ENCODE peak calls at places on chromosomes 1 and 21, in seven cellular contexts. D is mucosa of gallbladder; Z is progenitor cell of endocrine pancreas; C is stimulated activated CD4-positive, alpha-beta T cell treated with anti-CD3 and anti-CD28 coated beads, Interleukin-1b, Interleukin-23, amount 100 ng/mL, for 24 hours; P is CD8-positive, alpha-beta memory T cell; W is NCI-H1930; S is GM20000. T is an unnamed sample.

GRCh38 chr1:39737546-39738169 is 1.0 kb upstream of the PPIE start:
- DNase-seq in D (no peak), Z (no peak), C (no peak), P (no peak), W (no peak), S (no peak), T (no peak)

GRCh38 chr1:180842052-180842451 is 70.6 kb upstream of the KIAA1614 start:
- DNase-seq in D (no peak), Z (no peak), C (no peak), P (no peak), W (no peak), S (no peak), T (peak; percentile 84)

GRCh38 chr1:209755926-209756607 is at the start of gene TRAF3IP3:
- DNase-seq in D (peak; percentile 36), Z (no peak), C (peak; percentile 47), P (peak; percentile 52), W (no peak), S (peak; percentile 76), T (no peak)

GRCh38 chr1:184563308-184563707 is 176.5 kb downstream of the C1orf21 start:
- DNase-seq in D (no peak), Z (no peak), C (no peak), P (no peak), W (no peak), S (no peak), T (peak; percentile 10)

GRCh38 chr1:199859525-199859924 is 168.0 kb upstream of the NR5A2 start:
- DNase-seq in D (no peak), Z (no peak), C (no peak), P (no peak), W (no peak), S (no peak), T (peak; percentile 77)

GRCh38 chr1:107889524-107889923 is 75.5 kb downstream of the VAV3 start:
- DNase-seq in D (no peak), Z (no peak), C (no peak), P (no peak), W (no peak), S (no peak), T (no peak)

GRCh38 chr21:20353351-20353750 is 644.9 kb upstream of the NCAM2 start:
- DNase-seq in D (no peak), Z (no peak), C (no peak), P (no peak), W (no peak), S (no peak), T (no peak)

GRCh38 chr1:248404024-248404423 is 1.2 kb downstream of the OR2T1 start:
- DNase-seq in D (no peak), Z (no peak), C (no peak), P (no peak), W (no peak), S (peak; percentile 28), T (no peak)

GRCh38 chr1:207811319-207811718 is 59.5 kb downstream of the CD46 start:
- DNase-seq in D (peak; percentile 9), Z (no peak), C (no peak), P (no peak), W (no peak), S (no peak), T (no peak)

GRCh38 chr1:37919277-37919676 is 27.6 kb downstream of the INPP5B start:
- DNase-seq in D (no peak), Z (no peak), C (no peak), P (no peak), W (no peak), S (no peak), T (peak; percentile 41)

GRCh38 chr1:51168946-51169345 is 66.9 kb downstream of the C1orf185 start:
- DNase-seq in D (no peak), Z (no peak), C (no peak), P (no peak), W (no peak), S (no peak), T (no peak)

GRCh38 chr1:200346744-200347143 is 63.1 kb downstream of the ZNF281 start:
- DNase-seq in D (no peak), Z (no peak), C (no peak), P (no peak), W (no peak), S (no peak), T (peak; percentile 52)

GRCh38 chr1:54593571-54594160 is 29.7 kb downstream of the FAM151A start:
- DNase-seq in D (no peak), Z (no peak), C (no peak), P (no peak), W (no peak), S (no peak), T (no peak)

GRCh38 chr21:29523646-29524045 is 224.9 kb downstream of the BACH1 start:
- DNase-seq in D (peak; percentile 34), Z (no peak), C (no peak), P (no peak), W (no peak), S (no peak), T (no peak)

GRCh38 chr1:7586031-7586941 is 184.8 kb upstream of the VAMP3 start:
- DNase-seq in D (no peak), Z (no peak), C (no peak), P (no peak), W (no peak), S (no peak), T (no peak)

GRCh38 chr1:215749423-215749822 is 182.3 kb downstream of the KCTD3 start:
- DNase-seq in D (no peak), Z (no peak), C (no peak), P (no peak), W (no peak), S (no peak), T (peak; percentile 84)

GRCh38 chr1:43043695-43044094 is 85.0 kb upstream of the SLC2A1 start:
- DNase-seq in D (no peak), Z (no peak), C (no peak), P (no peak), W (no peak), S (no peak), T (no peak)

GRCh38 chr1:239816090-239816812 is 275.4 kb upstream of the FMN2 start:
- DNase-seq in D (peak; percentile 58), Z (no peak), C (no peak), P (no peak), W (no peak), S (no peak), T (peak; percentile 73)

GRCh38 chr1:203268901-203269653 is 36.2 kb upstream of the BTG2 start:
- DNase-seq in D (no peak), Z (no peak), C (no peak), P (no peak), W (peak; percentile 40), S (peak; percentile 78), T (peak; percentile 62)

GRCh38 chr1:162215902-162216301 is 146.4 kb downstream of the NOS1AP start:
- DNase-seq in D (no peak), Z (no peak), C (no peak), P (no peak), W (no peak), S (no peak), T (no peak)

GRCh38 chr1:44245066-44245465 is 31.8 kb downstream of the DMAP1 start:
- DNase-seq in D (no peak), Z (no peak), C (no peak), P (no peak), W (no peak), S (no peak), T (no peak)

GRCh38 chr1:26290061-26290415 is 10.2 kb downstream of the SH3BGRL3 start:
- DNase-seq in D (no peak), Z (no peak), C (no peak), P (no peak), W (no peak), S (no peak), T (no peak)

GRCh38 chr1:217133958-217134856 is 411.0 kb upstream of the ESRRG start:
- DNase-seq in D (no peak), Z (no peak), C (no peak), P (no peak), W (no peak), S (no peak), T (no peak)

GRCh38 chr1:3012511-3013291 is 8.6 kb upstream of the ACTRT2 start:
- DNase-seq in D (peak; percentile 40), Z (peak; percentile 56), C (peak; percentile 27), P (no peak), W (no peak), S (peak; percentile 70), T (no peak)

GRCh38 chr1:921011-921837 is 2.5 kb upstream of the SAMD11 start:
- DNase-seq in D (peak; percentile 54), Z (peak; percentile 64), C (no peak), P (no peak), W (peak; percentile 74), S (no peak), T (peak; percentile 60)

GRCh38 chr1:30403061-30403645 is 320.2 kb downstream of the MATN1 start:
- DNase-seq in D (no peak), Z (no peak), C (no peak), P (no peak), W (no peak), S (no peak), T (no peak)

GRCh38 chr1:198169704-198170103 is 12.9 kb downstream of the NEK7 start:
- DNase-seq in D (no peak), Z (no peak), C (no peak), P (no peak), W (no peak), S (no peak), T (no peak)

GRCh38 chr1:41481109-41481775 is 3.2 kb downstream of the EDN2 start:
- DNase-seq in D (no peak), Z (no peak), C (no peak), P (no peak), W (no peak), S (no peak), T (no peak)